ENCODE peak calls at places on chromosomes 16 and 17, in six cellular contexts. N is left colon, B is posterior vena cava, K is mesothelial cell of epicardium, X is uterus, C is adrenal gland. T is an unnamed sample.

GRCh38 chr16:72493681-72494415 is 321.9 kb upstream of the PMFBP1 start:
- DNase-seq in N (no peak), X (no peak), C (no peak), B (no peak), K (no peak), T (no peak)

GRCh38 chr17:48030531-48030930 is 7.1 kb downstream of the COPZ2 start:
- DNase-seq in K (no peak), B (peak), C (no peak), N (no peak), X (no peak), T (no peak)

GRCh38 chr17:79165296-79165695 is 90.7 kb downstream of the ENGASE start:
- DNase-seq in C (no peak), X (no peak), B (no peak), K (no peak), N (no peak), T (no peak)

GRCh38 chr16:64751906-64752305 is 370.0 kb downstream of the CDH11 start:
- DNase-seq in X (no peak), N (no peak), K (no peak), C (no peak), B (no peak), T (no peak)

GRCh38 chr17:82300707-82301270 is 16.6 kb downstream of the CD7 start:
- DNase-seq in B (peak), X (peak), N (peak), C (peak), K (no peak), T (peak)

GRCh38 chr16:57530104-57530522 is 6.3 kb downstream of the CCDC102A start:
- DNase-seq in N (no peak), X (peak), C (no peak), K (no peak), B (peak), T (peak)

GRCh38 chr17:81112461-81112860 is 52.8 kb upstream of the PVALEF start:
- DNase-seq in K (no peak), B (no peak), N (no peak), C (no peak), X (no peak), T (no peak)

GRCh38 chr17:1091190-1091534 is 88.6 kb downstream of the ABR start:
- DNase-seq in N (no peak), B (no peak), K (no peak), C (peak), X (no peak), T (no peak)

GRCh38 chr17:83086197-83086880 is 6.9 kb downstream of the METRNL start:
- DNase-seq in X (no peak), N (no peak), C (no peak), B (no peak), K (no peak), T (no peak)

GRCh38 chr16:81073560-81074330 is 3.3 kb downstream of the C16orf46 start:
- DNase-seq in K (no peak), B (no peak), X (no peak), C (no peak), N (no peak), T (no peak)